ENCODE peak calls at places on chromosomes 4 and X, in five cellular contexts. O, N, X, V and H are unnamed samples.

GRCh38 chr4:30904593-30904992 is 184.4 kb downstream of the PCDH7 start:
- DNase-seq in O (no peak), N (no peak), X (no peak), V (no peak), H (no peak)

GRCh38 chr4:123783091-123783765 is 386.6 kb downstream of the SPRY1 start:
- DNase-seq in O (no peak), N (no peak), X (no peak), V (no peak), H (no peak)

GRCh38 chr4:141853091-141853734 is 216.8 kb downstream of the IL15 start:
- DNase-seq in O (no peak), N (no peak), X (peak; percentile 15), V (no peak), H (no peak)

GRCh38 chr4:155509619-155510018 is 132.9 kb upstream of the MAP9 start:
- DNase-seq in O (no peak), N (no peak), X (no peak), V (no peak), H (no peak)

GRCh38 chr4:121900132-121900983 is 30.1 kb upstream of the BBS7 start:
- DNase-seq in O (peak; percentile 45), N (no peak), X (peak; percentile 35), V (no peak), H (peak; percentile 32)

GRCh38 chrX:134544189-134544588 is 84.2 kb downstream of the HPRT1 start:
- DNase-seq in O (no peak), N (no peak), X (no peak), V (no peak), H (no peak)

GRCh38 chr4:79233820-79234219 is 92.0 kb downstream of the NAA11 start:
- DNase-seq in O (no peak), N (no peak), X (no peak), V (no peak), H (no peak)

GRCh38 chr4:40046311-40046980 is 10.2 kb upstream of the N4BP2 start:
- DNase-seq in O (peak; percentile 93), N (no peak), X (peak; percentile 50), V (no peak), H (peak; percentile 70)

GRCh38 chr4:93748380-93748779 is 80.2 kb upstream of the ATOH1 start:
- DNase-seq in O (no peak), N (no peak), X (no peak), V (no peak), H (no peak)

GRCh38 chr4:45453258-45453841 is 670.5 kb downstream of the GABRG1 start:
- DNase-seq in O (peak; percentile 18), N (no peak), X (no peak), V (no peak), H (no peak)

GRCh38 chrX:17629519-17629918 is 107.8 kb upstream of the SCML1 start:
- DNase-seq in O (no peak), N (no peak), X (no peak), V (no peak), H (peak; percentile 4)

GRCh38 chrX:115709039-115709438 is 148.1 kb downstream of the PLS3 start:
- DNase-seq in O (no peak), N (no peak), X (no peak), V (no peak), H (no peak)

GRCh38 chr4:76624271-76624681 is 189.2 kb downstream of the SHROOM3 start:
- DNase-seq in O (no peak), N (no peak), X (no peak), V (no peak), H (no peak)

GRCh38 chrX:29488919-29489318 is 726.4 kb upstream of the MAGEB2 start:
- DNase-seq in O (no peak), N (no peak), X (no peak), V (no peak), H (no peak)

GRCh38 chr4:28811025-28811424 is 1909.1 kb upstream of the PCDH7 start:
- DNase-seq in O (no peak), N (no peak), X (no peak), V (no peak), H (no peak)
- H3K27me3 ChIP-seq in O (no peaks in the 10 kb centered on the region), N (no peaks in the 10 kb centered on the region), X (no peaks in the 10 kb centered on the region), V (no peaks in the 10 kb centered on the region), H (no peaks in the 10 kb centered on the region)

DNA sequence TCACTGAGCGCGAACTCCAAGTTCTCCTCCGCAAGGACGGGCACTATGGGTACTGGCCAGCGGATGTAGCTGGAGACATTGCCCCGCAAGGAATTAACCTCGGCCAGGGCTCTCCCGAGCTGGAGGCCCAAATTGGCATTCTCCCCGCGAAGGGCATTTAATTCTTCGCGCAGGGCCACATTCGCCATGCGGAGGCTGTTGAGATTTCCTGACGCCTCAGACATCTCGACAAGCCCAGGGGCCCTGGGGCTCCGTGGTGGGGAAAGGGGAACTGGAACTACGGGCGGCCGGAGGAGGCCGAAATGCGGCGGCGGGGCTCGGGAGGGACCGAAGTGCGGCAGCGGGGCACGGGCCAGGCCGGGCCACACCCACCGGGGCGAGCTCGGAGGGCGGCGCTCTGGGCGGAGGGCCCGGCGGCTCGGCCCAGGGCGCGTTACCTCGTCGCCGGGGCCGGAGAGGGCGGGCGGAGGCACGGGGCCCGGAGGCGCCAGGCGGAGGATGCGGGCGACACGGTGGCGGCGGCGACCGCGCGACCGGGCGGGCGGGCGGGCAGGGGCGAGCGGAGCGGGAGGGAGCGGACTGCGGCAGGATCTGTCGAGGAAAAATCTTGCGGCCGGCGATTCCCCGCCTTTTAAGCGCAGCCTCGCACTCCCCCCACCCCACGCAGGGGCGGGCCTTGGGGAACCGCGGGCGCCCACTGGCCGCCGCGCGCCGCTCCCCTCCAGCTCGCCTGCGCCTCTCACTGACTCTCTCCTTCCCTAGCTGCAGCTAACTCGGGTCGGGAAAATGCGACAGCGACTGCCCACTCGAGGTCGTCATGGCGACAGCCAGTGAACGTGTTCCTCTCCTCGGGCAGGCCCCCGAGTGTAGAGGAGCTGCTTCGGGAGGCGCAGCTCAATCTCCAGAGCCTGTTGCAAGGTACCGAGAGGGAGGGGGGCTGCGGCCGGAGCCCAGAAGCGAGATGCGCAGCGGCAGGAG is at the start of gene RTL5:
- DNase-seq in O (peak; percentile 1), N (peak; percentile 92), X (peak; percentile 81), V (peak; percentile 89), H (peak; percentile 78)
- H3K27ac ChIP-seq in O (no peak within 1 kb of the TSS), N (peak within 1 kb of the TSS; percentile 78), X (peak within 1 kb of the TSS; percentile 65), V (peak within 1 kb of the TSS; percentile 74), H (peak within 1 kb of the TSS; percentile 61)

DNA sequence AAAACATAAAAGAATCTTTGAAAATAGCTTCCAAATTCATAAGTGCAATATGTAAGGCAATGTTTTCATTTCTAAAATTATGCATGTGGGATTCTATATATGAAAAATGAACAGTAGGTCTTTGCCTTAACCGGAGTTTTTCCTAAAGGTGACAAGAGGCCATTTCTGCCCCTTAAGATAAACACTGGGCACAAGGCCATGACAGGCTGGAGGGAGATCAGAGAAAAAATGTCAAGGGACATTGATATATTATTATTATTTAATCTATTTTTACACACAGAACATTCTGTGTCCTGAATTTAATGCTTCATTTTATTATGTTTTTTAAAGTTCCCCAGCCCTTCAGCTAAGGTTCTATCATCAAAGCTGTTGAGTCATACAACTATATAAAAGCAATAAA is 118.8 kb downstream of the CHM start:
- DNase-seq in O (no peak), N (no peak), X (no peak), V (no peak), H (no peak)
- TF ChIP-seq POLR2AphosphoS5 in O (no peak), N (no peak), X (no peak), V (no peak), H (peak; percentile 18)

DNA sequence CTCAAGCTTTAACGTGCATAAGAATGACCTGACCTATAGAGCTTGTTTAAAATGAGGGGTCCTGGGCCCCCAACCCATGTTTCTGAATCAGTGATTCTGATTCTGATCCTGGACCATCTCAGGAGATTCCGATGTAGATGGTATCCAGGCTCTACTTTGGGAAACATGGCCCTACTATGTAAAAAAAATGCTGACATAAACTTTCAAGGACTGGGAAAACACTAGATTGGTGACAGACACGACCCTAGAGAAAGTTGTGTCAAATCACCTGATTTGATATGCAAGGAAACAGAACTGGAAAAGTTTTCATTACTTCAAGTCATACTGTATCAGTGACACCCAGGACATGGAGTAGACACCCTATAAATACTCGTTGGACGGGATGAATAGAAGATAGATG is 328.5 kb downstream of the HNRNPD start:
- DNase-seq in O (no peak), N (no peak), X (no peak), V (no peak), H (no peak)
- H3K27me3 ChIP-seq in O (peaks cover 39% of the 10 kb centered on the region), N (peaks cover 15% of the 10 kb centered on the region), X (peaks cover 59% of the 10 kb centered on the region), V (peaks cover 67% of the 10 kb centered on the region), H (no peaks in the 10 kb centered on the region)

GRCh38 chr4:99817310-99817885 is 771 bp downstream of the DAPP1 start:
- DNase-seq in O (no peak), N (no peak), X (no peak), V (no peak), H (no peak)
- H3K27ac ChIP-seq in O (no peak overlapping the region), N (peak overlapping the region; percentile 83), X (peak overlapping the region; percentile 54), V (peak overlapping the region; percentile 91), H (no peak overlapping the region)

DNA sequence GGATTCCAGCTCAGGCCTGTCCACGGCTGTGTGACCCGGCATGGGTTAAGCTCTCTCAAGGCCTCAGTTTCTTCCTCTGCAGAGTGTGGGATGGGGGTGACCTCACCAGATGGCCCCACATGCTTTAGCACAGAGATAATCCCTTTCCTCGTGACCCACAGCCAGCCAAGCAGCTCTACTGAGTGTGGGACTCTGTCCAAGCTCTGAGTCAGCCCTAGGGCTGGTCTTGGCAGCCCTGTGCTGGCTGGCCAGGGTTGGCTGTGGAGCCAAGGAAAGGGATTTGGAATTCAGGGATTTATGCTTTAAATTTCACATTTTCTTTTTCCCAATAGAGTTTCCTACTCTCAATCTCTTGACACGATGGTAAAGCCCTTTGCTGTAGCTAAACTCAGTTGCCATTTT is 19.7 kb upstream of the SPON2 start:
- DNase-seq in O (no peak), N (peak; percentile 91), X (peak; percentile 83), V (peak; percentile 72), H (peak; percentile 89)
- TF ChIP-seq POLR2AphosphoS5 in O (no peak), N (peak; percentile 53), X (peak; percentile 56), V (peak; percentile 64), H (peak; percentile 92)

GRCh38 chrX:120020305-120020704 is 57.2 kb downstream of the RHOXF2B start:
- DNase-seq in O (no peak), N (no peak), X (no peak), V (no peak), H (no peak)

GRCh38 chrX:120014354-120015129 is 62.9 kb downstream of the RHOXF2B start:
- DNase-seq in O (no peak), N (no peak), X (no peak), V (no peak), H (no peak)

GRCh38 chrX:120016068-120016441 is 61.4 kb downstream of the RHOXF2B start:
- DNase-seq in O (no peak), N (no peak), X (no peak), V (no peak), H (no peak)

GRCh38 chrX:120015145-120016067 is 62.1 kb downstream of the RHOXF2B start:
- DNase-seq in O (no peak), N (no peak), X (no peak), V (no peak), H (no peak)
- H3K27me3 ChIP-seq in O (peaks cover 10% of the 10 kb centered on the region), N (peaks cover 31% of the 10 kb centered on the region), X (peaks cover 42% of the 10 kb centered on the region), V (peaks cover 75% of the 10 kb centered on the region), H (no peaks in the 10 kb centered on the region)

GRCh38 chrX:150615356-150615755 is 46.9 kb downstream of the MTM1 start:
- DNase-seq in O (no peak), N (no peak), X (no peak), V (no peak), H (no peak)
- H3K27ac ChIP-seq in O (no peak overlapping the region), N (no peak overlapping the region), X (no peak overlapping the region), V (no peak overlapping the region), H (no peak overlapping the region)

DNA sequence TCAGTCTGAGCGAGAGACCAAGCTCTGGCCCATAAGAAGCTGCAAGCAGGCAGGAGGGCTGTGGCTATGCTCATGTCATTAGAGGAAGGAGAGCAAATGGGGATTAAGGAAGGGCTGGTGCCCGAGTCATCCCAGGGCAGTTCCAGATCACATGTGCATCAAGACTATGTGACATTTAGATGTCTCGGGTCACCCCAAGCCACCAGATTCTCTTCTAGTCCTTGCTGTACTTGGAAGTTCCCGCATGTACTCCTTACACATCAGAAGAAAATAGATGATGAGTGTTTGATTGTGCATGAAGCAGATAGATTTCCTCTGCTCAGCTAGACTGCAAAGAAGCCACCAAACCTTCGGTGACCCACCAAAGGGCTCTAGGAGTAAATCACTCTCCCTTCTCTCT is 42.2 kb upstream of the KLHL34 start:
- DNase-seq in O (no peak), N (no peak), X (no peak), V (no peak), H (no peak)
- TF ChIP-seq POLR2AphosphoS5 in O (no peak), N (no peak), X (no peak), V (no peak), H (no peak)